ENCODE peak calls at places on chromosome 10, in four cellular contexts. Q is transverse colon, D is spleen, F is H1. R is an unnamed sample.

GRCh38 chr10:49552277-49552676 is 13.4 kb upstream of the ERCC6 start:
- DNase-seq in Q (no peak), D (no peak), F (no peak), R (no peak)

GRCh38 chr10:9850415-9850814 is 1167.3 kb upstream of the CELF2 start:
- DNase-seq in Q (no peak), D (no peak), F (no peak), R (no peak)

GRCh38 chr10:23325132-23325531 is 19.5 kb downstream of the C10orf67 start:
- DNase-seq in Q (no peak), D (no peak), F (no peak), R (no peak)

GRCh38 chr10:11329055-11329673 is 282.3 kb downstream of the USP6NL start:
- DNase-seq in Q (no peak), D (no peak), F (peak), R (no peak)

GRCh38 chr10:12508165-12508564 is 158.8 kb downstream of the CAMK1D start:
- DNase-seq in Q (no peak), D (no peak), F (no peak), R (no peak)

GRCh38 chr10:100265821-100266485 is 1.5 kb downstream of the CWF19L1 start:
- DNase-seq in Q (no peak), D (no peak), F (no peak), R (no peak)

GRCh38 chr10:32357056-32357735 is 10.2 kb upstream of the EPC1 start:
- DNase-seq in Q (no peak), D (no peak), F (no peak), R (no peak)

GRCh38 chr10:56349611-56350010 is 11.4 kb downstream of the ZWINT start:
- DNase-seq in Q (no peak), D (no peak), F (no peak), R (no peak)

GRCh38 chr10:11270135-11270857 is 252.6 kb downstream of the CELF2 start:
- DNase-seq in Q (peak), D (peak), F (peak), R (peak)

GRCh38 chr10:114276066-114276465 is 37.0 kb downstream of the VWA2 start:
- DNase-seq in Q (no peak), D (no peak), F (no peak), R (no peak)

GRCh38 chr10:121188005-121188404 is 336.8 kb downstream of the WDR11 start:
- DNase-seq in Q (peak), D (no peak), F (no peak), R (no peak)

GRCh38 chr10:125377368-125377767 is 217.0 kb upstream of the CTBP2 start:
- DNase-seq in Q (no peak), D (no peak), F (no peak), R (no peak)

GRCh38 chr10:5776881-5777197 is 36.4 kb downstream of the GDI2 start:
- DNase-seq in Q (no peak), D (no peak), F (no peak), R (no peak)

GRCh38 chr10:114486938-114487814 is 82.9 kb upstream of the AFAP1L2 start:
- DNase-seq in Q (no peak), D (no peak), F (no peak), R (no peak)

GRCh38 chr10:3580565-3580964 is 204.4 kb downstream of the KLF6 start:
- DNase-seq in Q (no peak), D (no peak), F (no peak), R (no peak)

GRCh38 chr10:124636271-124636993 is 107.7 kb downstream of the FAM53B start:
- DNase-seq in Q (no peak), D (peak), F (no peak), R (no peak)

GRCh38 chr10:114279886-114280644 is 41.0 kb downstream of the VWA2 start:
- DNase-seq in Q (no peak), D (peak), F (no peak), R (no peak)

GRCh38 chr10:90887555-90887954 is 15.8 kb downstream of the RPP30 start:
- DNase-seq in Q (peak), D (no peak), F (no peak), R (no peak)

GRCh38 chr10:77560471-77560870 is 77.1 kb downstream of the KCNMA1 start:
- DNase-seq in Q (no peak), D (no peak), F (no peak), R (no peak)

GRCh38 chr10:88523739-88524400 is 59.2 kb downstream of the RNLS start:
- DNase-seq in Q (no peak), D (no peak), F (no peak), R (no peak)

GRCh38 chr10:182441-183201 is 47.4 kb downstream of the ZMYND11 start:
- DNase-seq in Q (no peak), D (no peak), F (no peak), R (no peak)

GRCh38 chr10:6154566-6154965 is 48.2 kb upstream of the PFKFB3 start:
- DNase-seq in Q (no peak), D (no peak), F (no peak), R (no peak)

GRCh38 chr10:109740436-109740835 is 182.9 kb downstream of the XPNPEP1 start:
- DNase-seq in Q (peak), D (no peak), F (no peak), R (no peak)

GRCh38 chr10:73094249-73094850 is 2.3 kb downstream of the P4HA1 start:
- DNase-seq in Q (no peak), D (no peak), F (no peak), R (no peak)

GRCh38 chr10:73096041-73096451 is 620 bp downstream of the P4HA1 start:
- DNase-seq in Q (peak), D (peak), F (peak), R (peak)

GRCh38 chr10:73094986-73095478 is 1.6 kb downstream of the P4HA1 start:
- DNase-seq in Q (no peak), D (no peak), F (no peak), R (no peak)

GRCh38 chr10:73096452-73097304 is at the start of gene P4HA1:
- DNase-seq in Q (peak), D (peak), F (peak), R (peak)

DNA sequence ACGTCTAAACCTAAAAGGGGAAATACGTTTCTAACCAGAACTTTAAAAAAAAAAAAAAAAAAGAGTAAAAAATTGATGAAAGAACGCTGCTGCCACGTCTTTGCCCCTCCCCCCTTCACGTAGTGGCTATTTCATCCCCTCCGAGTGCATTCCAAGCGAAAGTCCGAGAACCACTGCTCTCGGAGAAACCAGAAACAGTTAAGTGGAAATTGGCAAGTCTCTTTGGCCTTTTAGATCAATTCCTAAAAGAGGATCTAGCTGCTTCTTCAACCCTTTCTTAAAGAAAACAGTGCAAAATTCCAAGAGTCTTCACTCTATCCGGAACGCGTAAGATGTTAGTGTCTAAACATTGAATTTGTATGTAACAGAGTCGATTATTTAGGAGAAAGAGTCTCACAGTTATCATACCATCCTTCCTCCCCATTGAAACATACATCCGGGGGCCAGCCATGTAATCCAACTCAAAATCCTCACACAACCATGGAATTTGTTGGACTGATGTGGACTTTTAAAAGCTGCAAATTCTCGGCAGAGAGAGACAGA is 1.1 kb downstream of the P4HA1 start:
- DNase-seq in Q (peak), D (no peak), F (no peak), R (no peak)
- TF ChIP-seq POLR2AphosphoS5 in Q (peak), D (no peak), F (no peak), R (no peak)

DNA sequence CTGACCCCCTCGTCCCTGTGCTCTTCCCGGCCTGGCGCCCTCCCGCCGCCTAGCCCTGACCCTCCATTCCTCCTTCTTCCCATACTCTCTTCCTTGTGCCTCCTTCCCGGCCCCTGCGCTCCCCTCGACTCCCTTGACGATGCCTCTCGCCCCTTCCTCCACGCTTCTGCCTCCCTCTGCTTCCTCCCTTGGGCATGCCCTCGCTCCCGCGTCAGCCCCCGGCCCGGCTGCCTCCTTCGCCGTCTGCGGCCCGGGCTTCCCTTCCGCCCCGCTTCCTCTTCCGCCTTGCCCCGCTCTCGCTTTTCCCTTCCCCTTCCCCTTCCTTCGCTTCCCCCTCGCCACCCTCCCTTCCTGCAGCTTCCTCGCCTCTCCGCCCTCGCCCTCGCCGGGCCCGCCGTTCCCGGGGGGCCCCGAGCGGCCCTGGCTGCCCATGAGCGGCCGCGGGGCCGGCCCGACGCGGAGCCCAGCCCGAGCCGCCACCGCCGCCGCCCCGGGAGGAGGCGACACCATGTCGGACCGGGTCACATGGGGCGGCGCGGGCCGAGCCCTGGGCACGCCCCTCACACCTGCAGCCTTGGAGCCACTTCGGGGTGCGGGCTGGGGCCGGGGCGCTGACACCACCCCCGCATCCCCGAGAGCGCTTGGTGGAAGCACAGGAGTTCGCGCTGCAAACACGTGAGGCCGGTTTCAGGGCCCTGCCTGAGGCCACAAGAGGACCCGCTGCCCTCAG is at the start of gene FBXW4:
- DNase-seq in Q (peak), D (peak), F (peak), R (peak)
- TF ChIP-seq POLR2A in Q (peak), D (no peak), F (peak), R (peak)

GRCh38 chr10:81889181-81889769 is 14.3 kb downstream of the NRG3 start:
- DNase-seq in Q (no peak), D (no peak), F (no peak), R (no peak)

GRCh38 chr10:81898518-81898917 is 23.5 kb downstream of the NRG3 start:
- DNase-seq in Q (no peak), D (no peak), F (no peak), R (no peak)

GRCh38 chr10:81894616-81895015 is 19.6 kb downstream of the NRG3 start:
- DNase-seq in Q (no peak), D (no peak), F (no peak), R (no peak)
- TF ChIP-seq POLR2AphosphoS5 in Q (no peak), D (no peak), F (no peak), R (no peak)

DNA sequence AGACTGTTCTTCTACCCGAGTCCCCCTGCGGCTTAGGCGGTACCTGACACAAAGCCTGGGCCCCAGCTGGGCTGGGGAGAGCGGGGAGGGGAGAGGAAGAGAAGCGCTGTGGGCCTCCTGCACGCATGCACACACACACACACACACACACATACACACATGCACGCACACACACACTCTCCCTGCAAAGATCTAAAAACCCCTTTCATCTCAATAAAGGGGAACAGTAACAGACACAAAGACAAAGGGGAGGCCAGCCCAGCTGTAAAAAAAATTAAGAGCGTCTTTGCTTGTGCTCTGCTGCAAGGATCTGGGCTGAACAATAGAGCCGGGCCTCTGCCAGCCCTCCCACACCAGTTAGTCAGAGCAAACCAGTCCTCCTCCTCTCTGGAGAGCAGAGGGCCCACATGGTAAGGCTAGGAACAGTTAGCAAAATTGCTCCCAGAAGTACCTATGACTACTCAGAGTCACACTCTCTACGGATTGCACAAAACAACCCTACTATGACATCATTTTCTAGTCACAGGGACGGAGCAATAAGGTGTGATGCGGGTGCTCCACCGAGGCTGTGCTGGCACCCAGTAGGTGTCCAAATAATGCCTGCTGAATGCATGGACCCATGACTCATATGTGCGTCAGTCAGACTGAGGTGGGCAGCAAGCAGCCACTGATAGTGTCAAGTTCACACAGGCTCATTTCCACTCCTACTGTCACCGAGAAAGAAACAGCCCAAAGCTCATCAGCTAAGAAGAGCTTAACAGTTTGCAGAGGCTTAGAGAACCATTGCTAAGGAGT is 9.2 kb downstream of the ITPRIP start:
- DNase-seq in Q (no peak), D (peak), F (no peak), R (no peak)
- TF ChIP-seq POLR2A in Q (no peak), D (no peak), F (no peak), R (no peak)